ENCODE peak calls at places on chromosomes 4 and X, in five cellular contexts. A is ascending aorta, M is heart left ventricle, O is IMR-90, Q is fibroblast of mammary gland. C is an unnamed sample.

GRCh38 chrX:46649421-46650260 is 76.1 kb downstream of the CHST7 start:
- DNase-seq in A (no peak), M (peak; percentile 61), O (peak; percentile 19), Q (no peak), C (no peak)

GRCh38 chrX:121161501-121161933 is 114.1 kb downstream of the GLUD2 start:
- DNase-seq in A (no peak), M (no peak), O (no peak), Q (no peak), C (no peak)

GRCh38 chr4:167177925-167178324 is 56.4 kb downstream of the SPOCK3 start:
- DNase-seq in A (no peak), M (no peak), O (no peak), Q (no peak), C (no peak)

GRCh38 chrX:16712116-16712824 is at the start of gene CTPS2:
- DNase-seq in A (peak; percentile 18), M (peak; percentile 70), O (peak; percentile 48), Q (peak; percentile 59), C (peak; percentile 55)

GRCh38 chr4:70705856-70706461 is 15.8 kb upstream of the RUFY3 start:
- DNase-seq in A (no peak), M (no peak), O (peak; percentile 54), Q (peak; percentile 24), C (no peak)

GRCh38 chrX:19225906-19226305 is 103.6 kb upstream of the ADGRG2 start:
- DNase-seq in A (no peak), M (no peak), O (peak; percentile 1), Q (peak; percentile 18), C (peak; percentile 8)

GRCh38 chr4:55407119-55407518 is 11.4 kb downstream of the TMEM165 start:
- DNase-seq in A (no peak), M (no peak), O (no peak), Q (no peak), C (no peak)

GRCh38 chr4:8851321-8852117 is 20.1 kb downstream of the HMX1 start:
- DNase-seq in A (no peak), M (no peak), O (no peak), Q (no peak), C (no peak)

GRCh38 chrX:153934473-153935325 is at the start of gene NAA10:
- DNase-seq in A (no peak), M (peak; percentile 80), O (peak; percentile 63), Q (peak; percentile 63), C (peak; percentile 57)

GRCh38 chr4:114019972-114020358 is 40.5 kb upstream of the ARSJ start:
- DNase-seq in A (no peak), M (no peak), O (no peak), Q (no peak), C (no peak)

GRCh38 chrX:68901512-68901911 is 72.7 kb downstream of the EFNB1 start:
- DNase-seq in A (no peak), M (no peak), O (no peak), Q (no peak), C (no peak)

GRCh38 chr4:57658673-57659072 is 548.5 kb upstream of the IGFBP7 start:
- DNase-seq in A (no peak), M (no peak), O (no peak), Q (no peak), C (no peak)

GRCh38 chr4:6047130-6047673 is 29.0 kb upstream of the C4orf50 start:
- DNase-seq in A (no peak), M (no peak), O (no peak), Q (no peak), C (no peak)

GRCh38 chr4:6914448-6914847 is 4.8 kb downstream of the TBC1D14 start:
- DNase-seq in A (no peak), M (no peak), O (no peak), Q (no peak), C (no peak)

GRCh38 chr4:30866907-30867306 is 146.7 kb downstream of the PCDH7 start:
- DNase-seq in A (no peak), M (no peak), O (no peak), Q (no peak), C (no peak)

GRCh38 chr4:8817081-8817812 is 54.4 kb downstream of the HMX1 start:
- DNase-seq in A (no peak), M (no peak), O (no peak), Q (no peak), C (no peak)

GRCh38 chrX:133402830-133403625 is 12.3 kb downstream of the GPC4 start:
- DNase-seq in A (no peak), M (no peak), O (no peak), Q (no peak), C (no peak)

GRCh38 chrX:72572248-72573157 is at the start of gene HDAC8:
- DNase-seq in A (no peak), M (peak; percentile 74), O (peak; percentile 86), Q (peak; percentile 87), C (peak; percentile 91)

GRCh38 chrX:40176256-40176978 is 78.7 kb upstream of the BCOR start:
- DNase-seq in A (no peak), M (peak; percentile 82), O (no peak), Q (no peak), C (no peak)

GRCh38 chr4:99832313-99832712 is 15.7 kb downstream of the DAPP1 start:
- DNase-seq in A (no peak), M (no peak), O (no peak), Q (no peak), C (peak; percentile 4)

GRCh38 chrX:154542723-154543424 is 3.8 kb downstream of the G6PD start:
- DNase-seq in A (no peak), M (no peak), O (no peak), Q (no peak), C (no peak)

GRCh38 chrX:133544105-133544504 is 128.8 kb upstream of the GPC4 start:
- DNase-seq in A (no peak), M (no peak), O (peak; percentile 7), Q (peak; percentile 84), C (peak; percentile 55)

GRCh38 chr4:88017516-88018302 is 10.3 kb downstream of the PKD2 start:
- DNase-seq in A (no peak), M (no peak), O (peak; percentile 98), Q (peak; percentile 98), C (peak; percentile 98)

GRCh38 chr4:186029731-186030421 is 39.1 kb upstream of the TLR3 start:
- DNase-seq in A (peak; percentile 54), M (peak; percentile 87), O (peak; percentile 5), Q (peak; percentile 9), C (peak; percentile 93)

GRCh38 chr4:119585771-119586170 is 42.8 kb downstream of the PDE5A start:
- DNase-seq in A (no peak), M (no peak), O (peak; percentile 80), Q (peak; percentile 45), C (no peak)

GRCh38 chr4:152299553-152299952 is 236.3 kb downstream of the FBXW7 start:
- DNase-seq in A (no peak), M (no peak), O (no peak), Q (no peak), C (no peak)

GRCh38 chrX:386239-386767 is 404 bp downstream of the PPP2R3B start:
- DNase-seq in A (no peak), M (no peak), O (no peak), Q (no peak), C (no peak)

GRCh38 chr4:94479358-94480141 is 27.8 kb downstream of the PDLIM5 start:
- DNase-seq in A (no peak), M (no peak), O (no peak), Q (no peak), C (no peak)

GRCh38 chr4:88673886-88674285 is 23.7 kb downstream of the NAP1L5 start:
- DNase-seq in A (no peak), M (no peak), O (no peak), Q (no peak), C (no peak)

GRCh38 chr4:109166586-109166985 is 135.9 kb downstream of the COL25A1 start:
- DNase-seq in A (no peak), M (no peak), O (no peak), Q (no peak), C (no peak)

GRCh38 chr4:101967697-101968346 is 177.3 kb downstream of the BANK1 start:
- DNase-seq in A (no peak), M (no peak), O (no peak), Q (peak; percentile 10), C (peak; percentile 72)

GRCh38 chr4:82618321-82618720 is 56.5 kb upstream of the TMEM150C start:
- DNase-seq in A (no peak), M (no peak), O (peak; percentile 43), Q (peak; percentile 74), C (peak; percentile 75)

GRCh38 chr4:169150806-169151205 is 120.0 kb downstream of the SH3RF1 start:
- DNase-seq in A (no peak), M (no peak), O (peak; percentile 56), Q (no peak), C (peak; percentile 57)
- H3K4me3 ChIP-seq in A (no peak overlapping the region), M (no peak overlapping the region), O (no peak overlapping the region), Q (no peak overlapping the region), C (no peak overlapping the region)

GRCh38 chrX:22109442-22109841 is 77.3 kb downstream of the PHEX start:
- DNase-seq in A (no peak), M (no peak), O (peak; percentile 55), Q (peak; percentile 56), C (no peak)
- TF ChIP-seq CTCF in A (no peak), M (no peak), O (no peak), Q (no peak), C (no peak)

GRCh38 chr4:54064317-54065275 is at the start of gene CHIC2:
- DNase-seq in A (peak; percentile 83), M (peak; percentile 97), O (peak; percentile 92), Q (peak; percentile 91), C (peak; percentile 91)

GRCh38 chr4:54066718-54067129 is 2.3 kb upstream of the CHIC2 start:
- DNase-seq in A (no peak), M (no peak), O (no peak), Q (no peak), C (no peak)

GRCh38 chr4:54066088-54066415 is 1.6 kb upstream of the CHIC2 start:
- DNase-seq in A (no peak), M (no peak), O (no peak), Q (no peak), C (no peak)

GRCh38 chr4:54063737-54064316 is 578 bp downstream of the CHIC2 start:
- DNase-seq in A (no peak), M (peak; percentile 37), O (no peak), Q (no peak), C (no peak)

GRCh38 chr4:54065282-54066087 is 1.1 kb upstream of the CHIC2 start:
- DNase-seq in A (no peak), M (peak; percentile 30), O (no peak), Q (peak; percentile 47), C (peak; percentile 69)
- H3K4me3 ChIP-seq in A (peak overlapping the region; percentile 99), M (peak overlapping the region; percentile 99), O (no peak overlapping the region), Q (no peak overlapping the region), C (no peak overlapping the region)

DNA sequence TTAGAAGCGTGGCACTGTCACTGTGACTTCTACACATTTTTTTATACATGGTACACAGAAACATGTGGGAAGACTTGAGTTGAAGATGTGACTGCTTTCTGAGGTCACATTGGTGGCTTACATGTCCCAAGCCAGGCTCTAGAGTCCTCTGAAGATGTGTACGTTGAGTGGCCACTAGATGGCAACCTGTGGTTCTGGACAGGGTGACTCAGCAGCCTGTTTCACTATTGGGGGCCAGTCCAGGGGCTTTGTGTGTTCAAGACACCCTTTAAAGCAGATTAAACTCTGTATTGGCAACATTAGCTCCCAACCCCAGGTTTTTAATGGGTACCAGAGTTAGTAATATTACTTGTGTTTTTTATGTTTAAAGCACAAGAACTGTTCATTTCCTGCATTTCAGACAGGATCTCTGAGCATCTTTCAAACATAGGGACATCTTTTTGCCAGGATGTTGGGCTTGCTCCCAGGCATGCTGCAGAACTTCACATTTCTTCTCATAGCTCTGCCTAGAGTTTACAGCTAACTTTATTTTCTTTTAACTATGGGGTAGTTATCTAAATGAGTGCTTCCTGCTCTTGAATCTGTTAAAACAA is 53.0 kb downstream of the DCUN1D4 start:
- DNase-seq in A (no peak), M (peak; percentile 64), O (peak; percentile 67), Q (peak; percentile 70), C (peak; percentile 74)
- TF ChIP-seq CTCF in A (peak; percentile 39), M (peak; percentile 83), O (peak; percentile 69), Q (peak; percentile 86), C (peak; percentile 93)